ENCODE peak calls at places on chromosomes 6 and 20, in six cellular contexts. N, F, X, Z, K and Q are unnamed samples.

GRCh38 chr20:63497138-63497945 is 1.5 kb downstream of the EEF1A2 start:
- DNase-seq in N (peak), F (no peak), X (no peak), Z (peak), K (peak), Q (peak)

GRCh38 chr20:38631155-38632022 is 29.8 kb downstream of the ARHGAP40 start:
- DNase-seq in N (no peak), F (no peak), X (no peak), Z (no peak), K (no peak), Q (no peak)

GRCh38 chr20:63934271-63935068 is 21.7 kb downstream of the UCKL1 start:
- DNase-seq in N (no peak), F (no peak), X (no peak), Z (peak), K (no peak), Q (peak)

GRCh38 chr20:35319206-35320197 is 27.3 kb upstream of the FAM83C start:
- DNase-seq in N (no peak), F (peak), X (peak), Z (no peak), K (no peak), Q (no peak)

GRCh38 chr6:165096868-165097267 is 212.5 kb downstream of the C6orf118 start:
- DNase-seq in N (no peak), F (no peak), X (no peak), Z (no peak), K (no peak), Q (no peak)

GRCh38 chr6:158564243-158565121 is 4.6 kb downstream of the TMEM181 start:
- DNase-seq in N (no peak), F (no peak), X (no peak), Z (peak), K (no peak), Q (no peak)

GRCh38 chr20:44011251-44011940 is 96.7 kb downstream of the TOX2 start:
- DNase-seq in N (no peak), F (no peak), X (no peak), Z (no peak), K (no peak), Q (no peak)

GRCh38 chr6:234706-235372 is 57.4 kb upstream of the DUSP22 start:
- DNase-seq in N (no peak), F (no peak), X (no peak), Z (no peak), K (no peak), Q (no peak)

GRCh38 chr6:162336359-162336758 is 391.2 kb downstream of the PRKN start:
- DNase-seq in N (no peak), F (no peak), X (no peak), Z (no peak), K (no peak), Q (no peak)

GRCh38 chr6:20182926-20183521 is 29.2 kb downstream of the MBOAT1 start:
- DNase-seq in N (peak), F (no peak), X (no peak), Z (peak), K (peak), Q (peak)

GRCh38 chr20:19849341-19850189 is 91.5 kb downstream of the RIN2 start:
- DNase-seq in N (no peak), F (no peak), X (peak), Z (no peak), K (no peak), Q (no peak)

GRCh38 chr6:18309046-18309445 is 44.7 kb upstream of the DEK start:
- DNase-seq in N (no peak), F (no peak), X (no peak), Z (no peak), K (no peak), Q (no peak)

GRCh38 chr20:18259730-18260129 is 28.6 kb upstream of the ZNF133 start:
- DNase-seq in N (no peak), F (no peak), X (no peak), Z (no peak), K (no peak), Q (no peak)

GRCh38 chr20:55095745-55096450 is 620.5 kb downstream of the DOK5 start:
- DNase-seq in N (no peak), F (no peak), X (no peak), Z (no peak), K (no peak), Q (no peak)

GRCh38 chr6:108737594-108738546 is 110.4 kb upstream of the ARMC2 start:
- DNase-seq in N (peak), F (peak), X (peak), Z (no peak), K (no peak), Q (no peak)

GRCh38 chr20:57627972-57628650 is 7.9 kb upstream of the ZBP1 start:
- DNase-seq in N (no peak), F (no peak), X (peak), Z (no peak), K (no peak), Q (peak)

GRCh38 chr6:151391471-151392428 is at the start of gene ZBTB2:
- DNase-seq in N (peak), F (peak), X (peak), Z (peak), K (peak), Q (peak)

GRCh38 chr6:151390276-151391020 is 911 bp downstream of the ZBTB2 start:
- DNase-seq in N (peak), F (peak), X (peak), Z (peak), K (peak), Q (peak)

GRCh38 chr6:151388997-151389639 is 2.2 kb downstream of the ZBTB2 start:
- DNase-seq in N (no peak), F (no peak), X (no peak), Z (no peak), K (no peak), Q (no peak)

GRCh38 chr6:151391021-151391470 is 313 bp downstream of the ZBTB2 start:
- DNase-seq in N (peak), F (peak), X (peak), Z (peak), K (peak), Q (peak)

DNA sequence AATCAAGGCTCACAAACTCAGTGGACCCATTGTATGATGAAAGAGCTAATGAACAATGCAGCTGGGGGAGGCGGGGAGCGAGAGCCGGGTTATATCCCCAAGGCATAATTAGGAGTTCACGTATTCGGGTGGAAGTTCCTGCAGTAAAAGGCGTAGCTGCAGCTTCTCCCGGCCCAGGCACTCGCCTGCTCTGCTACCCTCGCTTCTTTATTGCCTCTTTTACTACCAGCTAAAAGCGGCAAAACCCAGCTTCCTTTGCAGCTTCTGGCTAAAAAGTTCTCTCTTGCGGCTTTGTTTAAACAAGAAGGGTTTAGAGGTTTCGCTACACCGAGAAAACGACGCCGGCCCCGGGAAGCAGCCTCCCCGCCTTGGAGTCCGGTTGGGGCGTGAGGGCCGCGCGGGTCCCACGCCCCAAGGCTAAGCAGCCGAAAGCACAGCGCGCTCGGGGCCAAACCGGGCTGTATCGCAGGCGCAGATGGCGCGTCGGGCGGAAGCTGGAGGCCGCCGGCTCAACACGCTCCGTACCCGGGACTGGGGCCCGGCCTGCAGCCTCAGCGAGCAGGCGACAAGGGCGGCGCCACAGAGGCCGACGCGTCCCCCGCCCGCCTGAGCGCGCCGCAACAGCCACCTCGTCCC is 1.6 kb downstream of the ZBTB2 start:
- DNase-seq in N (peak), F (no peak), X (peak), Z (peak), K (peak), Q (peak)
- TF ChIP-seq POLR2A in N (peak), F (peak), X (peak), Z (no peak), K (peak), Q (peak)

GRCh38 chr6:36594029-36594815 is at the start of gene SRSF3:
- DNase-seq in N (peak), F (peak), X (peak), Z (peak), K (peak), Q (peak)
- TF ChIP-seq CTCF in N (no peak), F (no peak), X (peak), Z (peak), K (peak), Q (peak)

GRCh38 chr6:152316024-152316423 is 321.1 kb downstream of the SYNE1 start:
- DNase-seq in N (peak), F (no peak), X (peak), Z (no peak), K (no peak), Q (no peak)

GRCh38 chr6:152314483-152314832 is 322.7 kb downstream of the SYNE1 start:
- DNase-seq in N (no peak), F (no peak), X (no peak), Z (no peak), K (no peak), Q (no peak)

GRCh38 chr6:152312434-152312833 is 324.7 kb downstream of the SYNE1 start:
- DNase-seq in N (no peak), F (no peak), X (no peak), Z (no peak), K (no peak), Q (no peak)

GRCh38 chr6:152310371-152310954 is 326.7 kb downstream of the SYNE1 start:
- DNase-seq in N (no peak), F (no peak), X (no peak), Z (no peak), K (no peak), Q (no peak)

GRCh38 chr6:152313542-152314482 is 323.4 kb downstream of the SYNE1 start:
- DNase-seq in N (no peak), F (no peak), X (peak), Z (no peak), K (no peak), Q (no peak)
- H3K27ac ChIP-seq in N (no peak), F (peak), X (peak), Z (peak), K (no peak), Q (no peak)

GRCh38 chr20:2299301-2299700 is 3.5 kb downstream of the TGM3 start:
- DNase-seq in N (no peak), F (peak), X (no peak), Z (peak), K (peak), Q (no peak)
- TF ChIP-seq POLR2A in N (no peak), F (no peak), X (no peak), Z (no peak), K (no peak), Q (no peak)

DNA sequence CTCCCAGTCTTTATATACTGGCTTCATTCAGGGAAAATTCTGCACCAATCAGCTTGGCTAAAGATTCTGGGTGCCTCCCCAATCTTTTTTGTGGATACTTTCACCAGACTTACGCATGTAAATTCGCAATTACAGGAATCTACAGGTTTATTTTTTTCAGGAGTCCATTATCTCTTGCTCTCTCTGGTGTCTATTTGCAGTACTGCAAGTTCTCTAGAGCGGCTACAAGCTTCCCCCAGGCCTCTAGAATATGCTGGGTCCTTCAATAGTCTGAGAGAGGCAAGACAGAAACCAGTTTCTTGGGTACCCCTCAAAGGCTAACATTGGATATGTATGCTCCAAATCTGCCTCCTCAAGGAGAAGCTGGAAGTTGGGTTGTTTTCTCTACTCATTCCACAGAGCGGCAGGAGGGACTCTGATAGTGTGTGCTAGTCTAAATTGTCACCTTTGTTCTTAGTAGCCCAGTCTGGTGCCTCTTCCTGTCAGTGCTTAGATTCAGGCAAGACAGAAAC is 58.5 kb downstream of the SUN5 start:
- DNase-seq in N (no peak), F (no peak), X (peak), Z (no peak), K (no peak), Q (no peak)
- TF ChIP-seq CTCF in N (no peak), F (peak), X (peak), Z (peak), K (no peak), Q (peak)